ENCODE peak calls at places on chromosomes 16 and 17, in four cellular contexts. Y is GM12865, A is MM.1S, H is Calu3. U is an unnamed sample.

GRCh38 chr16:23013484-23013883 is 135.8 kb downstream of the USP31 start:
- DNase-seq in H (peak), Y (peak), A (no peak), U (no peak)

GRCh38 chr17:79922161-79922569 is 82.9 kb upstream of the CBX4 start:
- DNase-seq in H (no peak), Y (no peak), A (no peak), U (no peak)

GRCh38 chr16:57252148-57252721 is 7.2 kb downstream of the ARL2BP start:
- DNase-seq in A (no peak), H (peak), Y (no peak), U (no peak)

GRCh38 chr17:4142107-4142900 is 526 bp downstream of the ZZEF1 start:
- DNase-seq in H (peak), Y (peak), A (peak), U (peak)

GRCh38 chr17:48961516-48962233 is 6.7 kb downstream of the GIP start:
- DNase-seq in Y (no peak), H (peak), A (no peak), U (no peak)

GRCh38 chr17:50636145-50636803 is 1.6 kb downstream of the ABCC3 start:
- DNase-seq in H (no peak), Y (no peak), A (no peak), U (no peak)

GRCh38 chr17:17575360-17576251 is 15.9 kb downstream of the PEMT start:
- DNase-seq in Y (no peak), H (no peak), A (no peak), U (no peak)

GRCh38 chr17:7651097-7651958 is 602 bp downstream of the ATP1B2 start:
- DNase-seq in Y (no peak), A (no peak), H (no peak), U (no peak)

GRCh38 chr17:33949100-33949499 is 306.0 kb upstream of the CCL2 start:
- DNase-seq in H (peak), Y (no peak), A (no peak), U (no peak)

GRCh38 chr16:56610017-56610608 is 1.7 kb downstream of the MT2A start:
- DNase-seq in H (no peak), A (no peak), Y (peak), U (no peak)

GRCh38 chr16:13680021-13680672 is 239.8 kb upstream of the ERCC4 start:
- DNase-seq in A (no peak), H (no peak), Y (no peak), U (no peak)

GRCh38 chr17:17921192-17922082 is 50.8 kb downstream of the TOM1L2 start:
- DNase-seq in H (peak), Y (no peak), A (no peak), U (no peak)

GRCh38 chr17:19313746-19314651 is 48.5 kb downstream of the B9D1 start:
- DNase-seq in A (no peak), Y (no peak), H (no peak), U (no peak)

GRCh38 chr17:48613862-48614694 is 1.0 kb downstream of the HOXB8 start:
- DNase-seq in Y (no peak), A (no peak), H (no peak), U (no peak)

GRCh38 chr16:69309316-69309715 is 1.8 kb upstream of the VPS4A start:
- DNase-seq in Y (no peak), H (no peak), A (no peak), U (no peak)

GRCh38 chr17:1787301-1787902 is 25.5 kb downstream of the SERPINF1 start:
- DNase-seq in A (no peak), Y (no peak), H (peak), U (no peak)

GRCh38 chr16:85689285-85689949 is 663 bp upstream of the GINS2 start:
- DNase-seq in Y (no peak), A (no peak), H (peak), U (no peak)

GRCh38 chr17:68868708-68869107 is 86.5 kb downstream of the ABCA8 start:
- DNase-seq in A (no peak), Y (no peak), H (no peak), U (no peak)

GRCh38 chr16:1308036-1308976 is 1.1 kb upstream of the UBE2I start:
- DNase-seq in Y (no peak), H (no peak), A (no peak), U (no peak)

DNA sequence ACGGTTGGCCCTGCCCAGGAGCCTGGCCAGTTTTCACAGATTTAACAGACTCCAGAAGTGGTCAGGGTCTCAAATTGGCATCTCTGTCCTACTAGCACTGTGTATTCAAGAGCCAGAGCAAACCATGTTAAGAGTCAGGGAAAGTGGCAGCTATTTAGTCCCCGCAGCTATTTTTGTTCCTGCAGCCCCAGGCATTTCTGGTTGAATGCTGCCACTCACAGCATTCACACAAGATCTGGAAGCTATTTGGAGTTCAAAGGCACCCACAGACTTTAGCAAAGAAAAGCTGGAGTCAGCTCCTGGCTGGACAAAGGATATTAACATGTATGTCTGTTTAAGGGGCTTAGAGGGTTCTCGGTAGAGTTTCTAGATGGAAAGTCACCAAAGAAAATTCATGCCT is 54.1 kb downstream of the TMEM100 start:
- DNase-seq in Y (no peak), H (no peak), A (no peak), U (no peak)
- TF ChIP-seq CTCF in Y (no peak), H (no peak), A (no peak), U (no peak)

DNA sequence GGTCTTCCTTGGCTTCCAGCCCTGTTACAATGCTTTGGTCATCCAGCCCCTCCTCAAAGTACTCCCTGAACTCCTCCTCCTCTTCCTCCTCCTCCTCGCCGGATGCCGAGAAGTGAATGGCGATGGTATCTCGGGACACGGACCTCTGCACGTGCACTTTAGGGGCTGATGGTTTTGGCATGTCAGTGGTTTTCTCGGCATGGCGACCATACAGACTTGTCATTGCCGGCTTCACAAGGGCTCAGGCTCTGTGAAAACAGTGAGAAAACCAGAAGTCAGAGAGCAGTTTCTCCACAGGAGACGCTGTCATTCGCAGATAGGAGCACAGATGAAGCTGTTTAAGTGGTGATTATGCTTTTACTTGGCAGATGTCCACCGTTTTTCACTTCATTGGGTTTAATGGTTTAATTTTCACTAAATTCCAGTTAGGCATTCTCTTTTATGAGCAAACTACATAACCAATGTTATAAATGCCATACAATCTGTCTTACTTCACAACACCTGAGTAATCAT is 49.0 kb downstream of the TEX2 start:
- DNase-seq in Y (no peak), H (no peak), A (no peak), U (no peak)
- TF ChIP-seq CTCF in Y (no peak), H (no peak), A (no peak), U (no peak)

GRCh38 chr17:30376621-30377452 is 1.9 kb upstream of the CPD start:
- DNase-seq in H (peak), A (peak), Y (peak), U (peak)

GRCh38 chr17:30375661-30376060 is 3.1 kb upstream of the CPD start:
- DNase-seq in A (no peak), H (no peak), Y (no peak), U (no peak)

GRCh38 chr17:30368896-30369720 is 9.6 kb upstream of the CPD start:
- DNase-seq in Y (no peak), A (no peak), H (no peak), U (no peak)

GRCh38 chr17:30369995-30370394 is 8.7 kb upstream of the CPD start:
- DNase-seq in A (no peak), Y (no peak), H (no peak), U (no peak)

DNA sequence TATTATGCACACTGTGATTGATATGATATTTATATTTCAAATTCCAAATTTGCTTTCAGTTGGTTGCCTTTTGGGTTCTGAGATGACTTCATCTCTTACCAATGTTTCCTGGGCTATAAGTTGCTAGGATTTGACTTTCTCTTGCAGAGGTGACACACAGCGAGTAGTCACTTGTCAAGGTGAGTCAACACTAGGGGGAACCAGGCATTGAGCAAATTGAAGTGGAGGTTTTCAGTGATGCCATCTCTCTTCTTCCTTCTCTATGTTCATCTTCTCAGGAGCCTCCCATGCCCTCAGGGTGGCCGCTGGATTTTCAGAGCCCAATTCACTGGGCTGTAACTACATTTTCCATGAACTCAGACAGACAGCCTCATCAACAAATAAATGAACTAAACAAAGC is 6.0 kb upstream of the CPD start:
- DNase-seq in H (no peak), A (no peak), Y (no peak), U (no peak)
- TF ChIP-seq CTCF in H (no peak), A (no peak), Y (no peak), U (peak)

DNA sequence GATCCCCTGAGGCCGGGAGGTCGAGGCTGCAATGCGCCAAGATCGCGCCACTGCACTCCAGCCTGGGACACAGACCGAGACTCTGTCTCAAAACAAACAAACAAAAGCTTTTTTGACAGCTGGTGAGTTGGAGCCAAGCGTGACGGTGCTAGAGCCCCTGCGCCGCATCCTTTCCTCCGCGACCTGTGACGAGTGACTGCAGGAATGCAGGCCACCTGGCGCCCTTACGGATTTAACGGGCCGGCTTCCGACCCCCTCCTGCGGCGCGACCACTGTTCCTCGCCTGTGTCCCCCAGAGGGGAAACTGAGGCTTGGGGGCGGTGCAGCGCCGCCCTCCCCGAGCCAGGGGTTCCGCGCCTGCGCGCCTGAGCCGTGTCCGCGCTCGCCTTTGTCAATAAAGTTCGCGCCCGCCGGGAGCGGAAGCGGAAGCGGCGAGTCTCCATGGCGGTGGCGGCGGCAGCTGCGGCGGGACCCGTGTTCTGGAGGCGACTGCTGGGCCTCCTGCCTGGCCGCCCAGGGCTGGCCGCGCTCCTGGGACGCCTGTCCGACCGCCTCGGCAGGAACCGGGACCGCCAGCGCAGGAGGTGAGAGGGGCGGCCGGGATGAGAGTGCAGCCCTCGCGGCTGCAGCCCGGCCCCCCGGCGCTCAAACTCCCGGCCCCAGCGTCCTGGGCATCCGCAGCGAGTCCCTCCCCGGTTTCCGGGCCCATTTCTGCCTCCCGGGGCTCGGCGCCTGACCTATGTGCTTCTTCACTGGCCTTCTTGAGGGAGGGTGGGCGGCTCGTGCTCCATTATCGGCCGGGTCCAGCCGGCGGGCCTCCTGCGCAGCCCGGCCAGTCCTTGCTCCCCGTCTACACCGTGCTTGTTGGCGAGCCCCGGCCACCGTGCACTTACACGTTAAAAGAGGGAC is at the start of gene PGS1:
- DNase-seq in A (peak), Y (peak), H (peak), U (peak)
- TF ChIP-seq CTCF in A (no peak), Y (no peak), H (no peak), U (no peak)